ENCODE peak calls at places on chromosomes 5 and 9, in four cellular contexts. U is body of pancreas, Q is right lobe of liver, W is neural progenitor cell. J is an unnamed sample.
A peak's percentile ranks its signal among the peaks of the same experiment; 100 is the strongest.

GRCh38 chr9:116087246-116087645 is 66.3 kb upstream of the PAPPA start:
- DNase-seq in U (no peak), Q (peak; percentile 58), W (peak; percentile 18), J (peak; percentile 29)

GRCh38 chr5:151034422-151035379 is 14.3 kb downstream of the GPX3 start:
- DNase-seq in U (no peak), Q (no peak), W (no peak), J (peak; percentile 48)

GRCh38 chr9:132027752-132028666 is 51.7 kb downstream of the MED27 start:
- DNase-seq in U (no peak), Q (no peak), W (no peak), J (no peak)

GRCh38 chr5:172834570-172835245 is 657 bp downstream of the ERGIC1 start:
- DNase-seq in U (peak; percentile 44), Q (peak; percentile 62), W (peak; percentile 62), J (no peak)

GRCh38 chr9:33198163-33198562 is 31.0 kb upstream of the B4GALT1 start:
- DNase-seq in U (no peak), Q (no peak), W (no peak), J (peak; percentile 35)

GRCh38 chr5:134142806-134143205 is 28.3 kb downstream of the TCF7 start:
- DNase-seq in U (peak; percentile 10), Q (no peak), W (no peak), J (peak; percentile 4)

GRCh38 chr9:99340281-99340680 is 118.2 kb downstream of the SEC61B start:
- DNase-seq in U (no peak), Q (no peak), W (no peak), J (no peak)

GRCh38 chr9:111005711-111006482 is 32.4 kb downstream of the LPAR1 start:
- DNase-seq in U (no peak), Q (no peak), W (no peak), J (no peak)

GRCh38 chr5:78974011-78974410 is 11.1 kb downstream of the ARSB start:
- DNase-seq in U (no peak), Q (no peak), W (no peak), J (peak; percentile 36)

GRCh38 chr5:96324708-96325107 is 108.3 kb downstream of the PCSK1 start:
- DNase-seq in U (no peak), Q (no peak), W (no peak), J (no peak)

GRCh38 chr9:99336005-99336404 is 113.9 kb downstream of the SEC61B start:
- DNase-seq in U (no peak), Q (no peak), W (no peak), J (no peak)

GRCh38 chr9:132069046-132069898 is 10.4 kb downstream of the MED27 start:
- DNase-seq in U (no peak), Q (no peak), W (no peak), J (no peak)

GRCh38 chr5:181171782-181172181 is 24.4 kb downstream of the OR2V2 start:
- DNase-seq in U (no peak), Q (no peak), W (no peak), J (no peak)

GRCh38 chr5:54624671-54625583 is 107.4 kb downstream of the SNX18 start:
- DNase-seq in U (no peak), Q (no peak), W (no peak), J (no peak)

GRCh38 chr5:140964356-140964755 is 1.9 kb upstream of the PCDHAC2 start:
- DNase-seq in U (no peak), Q (no peak), W (no peak), J (no peak)

GRCh38 chr5:10677533-10677932 is 83.5 kb downstream of the DAP start:
- DNase-seq in U (no peak), Q (no peak), W (no peak), J (no peak)

GRCh38 chr5:103260951-103261350 is 2.4 kb downstream of the MACIR start:
- DNase-seq in U (no peak), Q (no peak), W (no peak), J (no peak)

DNA sequence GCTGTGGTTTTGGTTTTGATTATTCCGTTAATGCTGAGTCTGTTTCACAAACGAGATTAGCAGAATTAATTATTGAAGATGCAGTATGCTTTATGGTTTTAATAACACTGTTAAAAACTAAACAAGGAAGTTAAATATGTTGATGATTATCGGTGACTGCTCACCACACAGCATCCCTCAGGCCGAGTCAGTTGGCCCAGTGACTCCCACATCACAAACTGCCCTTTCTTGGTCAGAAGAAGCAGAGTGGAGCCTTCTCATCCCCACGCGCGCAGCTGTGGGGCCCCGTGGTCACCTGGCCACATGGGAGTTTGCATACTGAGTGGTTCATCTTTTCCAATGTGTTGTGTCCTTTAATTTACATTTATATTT is 111.5 kb upstream of the FCN2 start:
- DNase-seq in U (no peak), Q (no peak), W (no peak), J (no peak)
- H3K36me3 ChIP-seq in U (no peaks in the 10 kb centered on the region), Q (no peaks in the 10 kb centered on the region), W (no peaks in the 10 kb centered on the region), J (no peaks in the 10 kb centered on the region)

GRCh38 chr5:138632900-138633489 is 57.8 kb upstream of the HSPA9 start:
- DNase-seq in U (peak; percentile 49), Q (peak; percentile 68), W (peak; percentile 90), J (peak; percentile 74)
- TF ChIP-seq CTCF in U (peak; percentile 15), Q (peak; percentile 55), W (peak; percentile 70), J (peak; percentile 19)

GRCh38 chr9:95017062-95017461 is 290.6 kb downstream of the AOPEP start:
- DNase-seq in U (no peak), Q (no peak), W (no peak), J (no peak)
- H3K4me1 ChIP-seq in U (peaks cover 80% of the 10 kb centered on the region), Q (peaks cover 12% of the 10 kb centered on the region), W (peaks cover 5% of the 10 kb centered on the region), J (peaks cover 93% of the 10 kb centered on the region)

DNA sequence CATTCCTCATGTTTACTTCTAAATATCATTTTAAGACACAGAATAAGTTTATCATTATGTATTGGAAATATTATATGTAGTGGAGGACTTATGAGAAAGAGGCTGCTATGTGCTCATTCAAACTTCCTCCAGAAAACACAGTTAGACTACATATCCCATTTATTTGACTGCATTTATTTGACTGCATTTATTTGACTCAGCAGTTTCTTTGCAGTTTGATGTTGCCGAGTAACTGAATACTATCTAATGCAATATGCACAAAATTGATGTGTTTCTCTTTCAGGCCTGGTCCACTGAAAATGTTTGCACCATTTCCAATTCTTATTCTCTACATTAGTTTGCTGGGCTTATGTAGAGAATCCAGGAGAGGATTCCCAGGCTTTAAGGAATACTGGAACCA is 89.9 kb upstream of the FBN2 start:
- DNase-seq in U (no peak), Q (no peak), W (no peak), J (no peak)
- H3K36me3 ChIP-seq in U (no peaks in the 10 kb centered on the region), Q (no peaks in the 10 kb centered on the region), W (no peaks in the 10 kb centered on the region), J (no peaks in the 10 kb centered on the region)

DNA sequence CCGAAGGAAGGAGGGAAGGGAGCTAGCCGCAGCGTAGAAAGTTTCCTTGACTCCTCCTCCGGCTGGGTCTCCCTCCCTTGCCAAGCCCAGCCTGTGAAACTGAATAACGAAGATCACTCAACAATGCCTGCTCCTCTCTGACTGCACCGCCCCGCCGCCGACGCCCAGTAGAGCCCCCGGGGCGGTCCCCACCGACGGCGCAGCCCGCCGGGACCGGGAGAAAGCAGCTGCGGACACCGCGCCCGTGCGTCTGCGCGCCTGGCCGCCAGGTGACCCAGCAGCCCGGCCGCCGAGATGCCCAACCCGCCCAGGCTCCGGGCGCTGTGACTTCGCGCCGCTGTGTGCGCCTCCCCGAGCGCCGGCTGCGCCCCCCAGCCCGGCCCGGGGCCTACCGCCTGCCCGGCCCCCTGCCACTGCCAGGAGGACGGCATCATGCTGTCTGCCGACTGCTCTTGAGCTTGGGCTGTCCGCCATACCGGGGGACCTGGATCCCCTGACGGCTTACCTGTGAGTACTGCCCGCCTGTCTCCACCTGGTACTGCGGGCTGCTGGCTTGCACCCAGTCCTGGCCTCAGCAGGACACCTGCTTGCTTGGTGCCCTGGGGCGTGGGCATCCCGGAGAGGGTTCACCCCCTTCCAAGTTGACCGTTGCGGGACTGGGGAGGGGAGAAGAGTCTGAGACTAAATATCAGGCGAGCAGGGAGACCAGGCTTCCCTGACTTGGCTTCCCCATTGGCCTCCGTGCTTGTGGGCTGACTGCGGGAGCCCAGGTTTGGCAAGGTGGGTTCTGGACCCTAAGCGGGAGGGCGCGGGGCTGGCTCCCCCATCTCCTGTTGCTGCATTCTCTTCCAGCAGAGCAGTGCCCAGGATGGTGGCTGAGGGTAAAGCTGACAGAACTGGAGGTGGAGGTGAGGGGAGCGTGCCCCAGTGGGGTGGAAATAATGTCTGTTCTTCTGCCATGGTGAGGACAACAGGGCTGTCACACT is 26.2 kb upstream of the SPTLC1 start:
- DNase-seq in U (no peak), Q (no peak), W (peak; percentile 76), J (no peak)
- TF ChIP-seq CTCF in U (no peak), Q (peak; percentile 21), W (peak; percentile 41), J (peak; percentile 15)

GRCh38 chr5:177362102-177362868 is 4.6 kb downstream of the RGS14 start:
- DNase-seq in U (no peak), Q (peak; percentile 55), W (no peak), J (no peak)

GRCh38 chr5:177363565-177363964 is 5.8 kb downstream of the RGS14 start:
- DNase-seq in U (no peak), Q (peak; percentile 11), W (no peak), J (no peak)

GRCh38 chr5:177365845-177366527 is 8.3 kb downstream of the RGS14 start:
- DNase-seq in U (no peak), Q (peak; percentile 53), W (no peak), J (no peak)

GRCh38 chr5:177362871-177363507 is 5.3 kb downstream of the RGS14 start:
- DNase-seq in U (peak; percentile 76), Q (peak; percentile 90), W (peak; percentile 83), J (peak; percentile 65)

DNA sequence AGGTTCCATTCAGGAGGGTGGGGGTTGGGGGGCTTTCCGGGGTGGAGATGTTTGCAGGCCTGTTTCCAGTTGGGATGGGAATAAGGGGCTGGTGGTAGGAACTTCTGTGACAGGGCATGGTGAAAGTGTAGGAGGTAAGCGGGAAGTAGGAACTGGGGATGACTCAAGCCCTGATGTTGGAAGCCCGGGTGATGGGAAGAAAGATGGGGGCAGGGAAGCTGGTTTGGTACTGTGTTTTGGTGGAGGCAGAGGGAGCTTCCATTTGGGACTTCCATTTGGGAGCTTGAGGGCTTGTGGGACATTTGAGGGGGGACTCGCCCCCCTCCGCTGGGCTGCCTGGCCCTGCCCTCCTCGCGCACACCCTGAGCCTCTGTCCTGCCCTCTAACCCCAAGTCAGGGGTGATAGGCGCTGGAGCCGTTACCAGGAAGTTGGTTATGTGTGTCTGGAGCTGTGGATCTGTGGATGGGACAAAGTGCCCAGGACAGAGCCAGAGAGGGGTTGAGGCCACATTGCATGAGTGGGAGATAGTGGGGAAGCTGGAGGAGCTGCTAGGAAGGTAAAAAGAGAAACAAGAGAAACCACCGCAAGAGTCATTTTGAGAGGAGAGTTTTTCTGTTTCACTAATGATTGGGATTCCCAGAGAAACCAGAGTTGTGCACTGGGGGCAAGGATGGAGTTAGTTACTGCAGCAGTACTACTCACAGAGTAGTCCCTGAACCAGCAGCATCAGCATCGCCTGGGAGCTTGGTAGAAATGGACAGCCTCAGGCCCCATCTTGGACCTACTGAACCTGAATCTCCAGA is 6.6 kb downstream of the RGS14 start:
- DNase-seq in U (no peak), Q (peak; percentile 37), W (no peak), J (peak; percentile 18)
- H3K4me1 ChIP-seq in U (peaks cover 59% of the 10 kb centered on the region), Q (peaks cover 63% of the 10 kb centered on the region), W (peaks cover 19% of the 10 kb centered on the region), J (peaks cover 12% of the 10 kb centered on the region)